ENCODE peak calls at places on chromosomes 4 and X, in four cellular contexts. One of them, this sample, is unnamed.

GRCh38 chrX:69503835-69504625 is at the start of gene NALF2:
- DNase-seq in K562: no peak
- DNase-seq in SK-N-SH: peak
- DNase-seq in HepG2: peak
- DNase-seq in this sample: peak

GRCh38 chr4:74375824-74376426 is 11.0 kb downstream of the EREG start:
- DNase-seq in K562: no peak
- DNase-seq in SK-N-SH: no peak
- DNase-seq in HepG2: no peak
- DNase-seq in this sample: no peak

GRCh38 chr4:77177196-77177595 is 20.2 kb downstream of the CCNG2 start:
- DNase-seq in K562: no peak
- DNase-seq in SK-N-SH: no peak
- DNase-seq in HepG2: no peak
- DNase-seq in this sample: no peak

GRCh38 chr4:108342325-108342986 is 173.7 kb upstream of the LEF1 start:
- DNase-seq in K562: no peak
- DNase-seq in SK-N-SH: no peak
- DNase-seq in HepG2: no peak
- DNase-seq in this sample: no peak

GRCh38 chrX:17459596-17459995 is 84.6 kb downstream of the NHS start:
- DNase-seq in K562: no peak
- DNase-seq in SK-N-SH: no peak
- DNase-seq in HepG2: no peak
- DNase-seq in this sample: no peak

GRCh38 chr4:13919021-13919441 is 291.5 kb upstream of the BOD1L1 start:
- DNase-seq in K562: no peak
- DNase-seq in SK-N-SH: no peak
- DNase-seq in HepG2: no peak
- DNase-seq in this sample: no peak

GRCh38 chrX:36957425-36958328 is 50.5 kb upstream of the FAM47C start:
- DNase-seq in K562: no peak
- DNase-seq in SK-N-SH: peak
- DNase-seq in HepG2: no peak
- DNase-seq in this sample: no peak

GRCh38 chr4:98170035-98170434 is 26.8 kb upstream of the STPG2 start:
- DNase-seq in K562: no peak
- DNase-seq in SK-N-SH: no peak
- DNase-seq in HepG2: no peak
- DNase-seq in this sample: no peak

GRCh38 chrX:101550362-101550761 is at the start of gene ARMCX1:
- DNase-seq in K562: no peak
- DNase-seq in SK-N-SH: peak
- DNase-seq in HepG2: no peak
- DNase-seq in this sample: no peak

GRCh38 chrX:10062352-10062751 is 94.4 kb upstream of the CLCN4 start:
- DNase-seq in K562: no peak
- DNase-seq in SK-N-SH: no peak
- DNase-seq in HepG2: no peak
- DNase-seq in this sample: no peak

GRCh38 chrX:19563327-19563726 is 48.0 kb upstream of the MAP3K15 start:
- DNase-seq in K562: no peak
- DNase-seq in SK-N-SH: no peak
- DNase-seq in HepG2: no peak
- DNase-seq in this sample: no peak

GRCh38 chrX:68416592-68416991 is 16.7 kb downstream of the OPHN1 start:
- DNase-seq in K562: no peak
- DNase-seq in SK-N-SH: no peak
- DNase-seq in HepG2: no peak
- DNase-seq in this sample: no peak

GRCh38 chrX:97199501-97199900 is 315.8 kb downstream of the RPA4 start:
- DNase-seq in K562: no peak
- DNase-seq in SK-N-SH: no peak
- DNase-seq in HepG2: no peak
- DNase-seq in this sample: no peak

GRCh38 chrX:97200454-97200853 is 316.7 kb downstream of the RPA4 start:
- DNase-seq in K562: peak
- DNase-seq in SK-N-SH: no peak
- DNase-seq in HepG2: no peak
- DNase-seq in this sample: no peak
- TF ChIP-seq SIN3A in K562: no peak
- TF ChIP-seq SIN3A in SK-N-SH: no peak
- TF ChIP-seq SIN3A in HepG2: no peak
- TF ChIP-seq SIN3A in this sample: no peak

GRCh38 chr4:184938871-184939270 is 79.4 kb upstream of the HELT start:
- DNase-seq in K562: no peak
- DNase-seq in SK-N-SH: no peak
- DNase-seq in HepG2: no peak
- DNase-seq in this sample: no peak

GRCh38 chr4:184937030-184937710 is 81.1 kb upstream of the HELT start:
- DNase-seq in K562: no peak
- DNase-seq in SK-N-SH: no peak
- DNase-seq in HepG2: no peak
- DNase-seq in this sample: no peak

GRCh38 chr4:184939978-184940377 is 78.3 kb upstream of the HELT start:
- DNase-seq in K562: no peak
- DNase-seq in SK-N-SH: no peak
- DNase-seq in HepG2: no peak
- DNase-seq in this sample: no peak

GRCh38 chr4:184936071-184936470 is 82.2 kb upstream of the HELT start:
- DNase-seq in K562: no peak
- DNase-seq in SK-N-SH: no peak
- DNase-seq in HepG2: no peak
- DNase-seq in this sample: no peak

GRCh38 chr4:184937745-184938144 is 80.5 kb upstream of the HELT start:
- DNase-seq in K562: no peak
- DNase-seq in SK-N-SH: peak
- DNase-seq in HepG2: no peak
- DNase-seq in this sample: no peak
- TF ChIP-seq ELF1 in K562: no peak
- TF ChIP-seq ELF1 in SK-N-SH: no peak
- TF ChIP-seq ELF1 in HepG2: no peak
- TF ChIP-seq ELF1 in this sample: no peak

DNA sequence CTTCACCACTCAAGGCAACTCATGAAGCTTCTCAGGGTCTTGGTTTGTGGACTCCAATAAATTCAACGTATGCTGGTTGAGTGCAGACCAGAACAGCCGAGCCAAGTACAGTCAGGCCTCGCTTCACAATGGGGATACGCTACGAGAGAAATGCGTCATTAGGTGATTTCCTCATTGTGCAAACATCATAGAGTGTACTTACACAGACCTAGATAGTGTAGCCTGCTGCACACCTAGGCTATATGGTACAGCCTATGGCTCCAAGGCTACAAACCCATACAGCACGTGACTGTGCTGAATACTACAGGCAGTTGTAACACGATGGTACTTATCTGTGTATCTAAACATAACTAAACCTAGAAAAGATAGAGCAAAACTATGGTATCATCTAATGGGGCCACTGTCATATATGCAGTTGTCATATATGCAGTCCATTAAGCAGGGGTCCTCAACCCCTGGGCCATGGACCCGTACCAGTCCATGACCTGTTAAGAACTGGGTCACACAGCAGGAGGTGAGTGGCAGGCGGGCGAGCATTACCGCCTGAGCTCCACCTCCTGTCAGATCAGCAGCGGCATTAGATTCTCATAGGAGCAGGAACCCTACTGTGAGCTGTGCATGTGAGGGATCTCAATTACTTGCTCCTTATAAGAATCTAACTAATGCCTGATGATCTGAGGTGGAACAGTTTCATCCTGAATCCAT is 31.5 kb downstream of the RTL5 start:
- DNase-seq in K562: no peak
- DNase-seq in SK-N-SH: no peak
- DNase-seq in HepG2: no peak
- DNase-seq in this sample: no peak
- TF ChIP-seq RAD21 in K562: no peak
- TF ChIP-seq RAD21 in SK-N-SH: no peak
- TF ChIP-seq RAD21 in HepG2: no peak
- TF ChIP-seq RAD21 in this sample: no peak

GRCh38 chr4:120922390-120923200 is at the start of gene PRDM5:
- DNase-seq in K562: no peak
- DNase-seq in SK-N-SH: peak
- DNase-seq in HepG2: no peak
- DNase-seq in this sample: no peak
- TF ChIP-seq SIN3A in K562: no peak
- TF ChIP-seq SIN3A in SK-N-SH: no peak
- TF ChIP-seq SIN3A in HepG2: no peak
- TF ChIP-seq SIN3A in this sample: no peak

GRCh38 chrX:56000169-56000568 is 232.0 kb upstream of the KLF8 start:
- DNase-seq in K562: no peak
- DNase-seq in SK-N-SH: no peak
- DNase-seq in HepG2: no peak
- DNase-seq in this sample: no peak
- TF ChIP-seq ELF1 in K562: no peak
- TF ChIP-seq ELF1 in SK-N-SH: no peak
- TF ChIP-seq ELF1 in HepG2: no peak
- TF ChIP-seq ELF1 in this sample: no peak

GRCh38 chr4:151538963-151539362 is 130.0 kb downstream of the FHIP1A start:
- DNase-seq in K562: no peak
- DNase-seq in SK-N-SH: no peak
- DNase-seq in HepG2: no peak
- DNase-seq in this sample: no peak
- TF ChIP-seq RAD21 in K562: no peak
- TF ChIP-seq RAD21 in SK-N-SH: no peak
- TF ChIP-seq RAD21 in HepG2: no peak
- TF ChIP-seq RAD21 in this sample: no peak

GRCh38 chr4:153142700-153143438 is 61.4 kb upstream of the TRIM2 start:
- DNase-seq in K562: peak
- DNase-seq in SK-N-SH: peak
- DNase-seq in HepG2: peak
- DNase-seq in this sample: peak
- TF ChIP-seq SIN3A in K562: no peak
- TF ChIP-seq SIN3A in SK-N-SH: no peak
- TF ChIP-seq SIN3A in HepG2: no peak
- TF ChIP-seq SIN3A in this sample: no peak

GRCh38 chrX:95995600-95995999 is 689.0 kb upstream of the DIAPH2 start:
- DNase-seq in K562: no peak
- DNase-seq in SK-N-SH: no peak
- DNase-seq in HepG2: no peak
- DNase-seq in this sample: no peak

GRCh38 chrX:95996294-95996693 is 688.3 kb upstream of the DIAPH2 start:
- DNase-seq in K562: no peak
- DNase-seq in SK-N-SH: no peak
- DNase-seq in HepG2: no peak
- DNase-seq in this sample: no peak
- TF ChIP-seq ELF1 in K562: no peak
- TF ChIP-seq ELF1 in SK-N-SH: no peak
- TF ChIP-seq ELF1 in HepG2: no peak
- TF ChIP-seq ELF1 in this sample: no peak

GRCh38 chr4:126405369-126405982 is 1090.7 kb downstream of the FAT4 start:
- DNase-seq in K562: no peak
- DNase-seq in SK-N-SH: no peak
- DNase-seq in HepG2: peak
- DNase-seq in this sample: no peak
- TF ChIP-seq RAD21 in K562: peak
- TF ChIP-seq RAD21 in SK-N-SH: peak
- TF ChIP-seq RAD21 in HepG2: no peak
- TF ChIP-seq RAD21 in this sample: peak

DNA sequence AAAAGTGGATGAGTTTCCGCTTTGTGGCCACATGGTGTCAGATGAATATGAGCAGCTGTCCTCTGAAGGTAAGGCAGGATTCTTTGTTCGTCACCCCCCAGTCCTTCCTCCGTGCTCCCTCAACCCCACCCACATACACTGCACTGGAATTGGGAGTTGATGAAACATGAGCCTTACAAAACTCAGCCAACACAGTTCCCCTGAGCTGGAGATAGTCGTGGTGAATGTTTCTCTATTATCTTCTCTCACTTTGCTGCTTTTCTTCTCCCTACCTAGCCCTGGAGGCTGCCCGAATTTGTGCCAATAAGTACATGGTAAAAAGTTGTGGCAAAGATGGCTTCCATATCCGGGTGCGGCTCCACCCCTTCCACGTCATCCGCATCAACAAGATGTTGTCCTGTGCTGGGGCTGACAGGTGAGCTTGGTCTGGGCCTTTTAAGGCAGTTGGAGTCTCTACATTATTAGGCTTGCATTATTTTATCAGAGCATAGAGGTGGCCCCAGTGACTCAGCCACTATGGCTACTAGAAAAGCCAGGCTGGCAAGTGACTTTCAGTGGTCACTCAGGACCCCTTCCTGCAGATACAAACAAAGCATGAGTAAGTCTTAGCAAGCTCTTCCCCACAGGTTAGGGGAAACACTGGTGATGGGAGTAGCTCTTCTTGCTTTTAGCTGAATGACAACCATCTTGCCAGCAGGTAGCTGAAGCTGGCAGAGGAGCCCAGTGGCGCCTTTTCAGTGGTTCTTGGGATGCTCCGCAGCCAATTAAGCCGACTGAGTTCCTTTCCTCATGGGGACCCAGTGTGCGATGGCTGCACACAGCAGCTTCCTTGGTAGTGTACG is 1.6 kb downstream of the RPL10 start:
- DNase-seq in K562: no peak
- DNase-seq in SK-N-SH: no peak
- DNase-seq in HepG2: no peak
- DNase-seq in this sample: no peak
- TF ChIP-seq SIN3A in K562: peak
- TF ChIP-seq SIN3A in SK-N-SH: no peak
- TF ChIP-seq SIN3A in HepG2: no peak
- TF ChIP-seq SIN3A in this sample: no peak

This sample was measured in HCT116.